ENCODE peak calls at places on chromosomes 4 and X, in nine cellular contexts. H is fibroblast of lung, U is stomach, G is K562, A is mucosa of descending colon, D is mammary epithelial cell, E is kidney, Y is testis, M is uterus. T is an unnamed sample. For H3K4me1, the result is how much of the 10 kb centered on the place peaks cover.

GRCh38 chrX:56794831-56795230 is 65.8 kb downstream of the NBDY start:
- DNase-seq in E (no peak), G (no peak), H (no peak), A (no peak), D (no peak), Y (no peak), U (peak), M (no peak), T (no peak)

GRCh38 chrX:20361081-20361889 is 94.6 kb upstream of the RPS6KA3 start:
- DNase-seq in U (no peak), G (no peak), E (no peak), Y (no peak), H (peak), D (no peak), M (no peak), A (no peak), T (no peak)

GRCh38 chr4:165662341-165662740 is 210.7 kb upstream of the TLL1 start:
- DNase-seq in E (no peak), U (no peak), D (no peak), Y (no peak), H (peak), G (no peak), M (no peak), A (no peak), T (no peak)

GRCh38 chr4:47913858-47914218 is 545 bp downstream of the NFXL1 start:
- DNase-seq in U (peak), M (peak), D (peak), E (peak), Y (peak), G (peak), H (peak), A (peak), T (peak)

GRCh38 chr4:176565044-176565443 is 227.7 kb downstream of the VEGFC start:
- DNase-seq in D (no peak), M (no peak), Y (no peak), H (peak), E (no peak), A (no peak), G (no peak), U (no peak), T (no peak)

GRCh38 chrX:112520124-112520523 is 159.6 kb downstream of the LHFPL1 start:
- DNase-seq in D (no peak), A (no peak), G (no peak), U (no peak), Y (no peak), M (no peak), E (no peak), H (no peak), T (no peak)

GRCh38 chr4:14313757-14314156 is 686.2 kb upstream of the BOD1L1 start:
- DNase-seq in A (no peak), H (no peak), M (no peak), Y (no peak), U (no peak), E (no peak), D (no peak), G (no peak), T (no peak)

GRCh38 chrX:10199212-10199611 is 42.4 kb downstream of the CLCN4 start:
- DNase-seq in H (peak), D (no peak), A (no peak), G (no peak), U (no peak), M (no peak), E (no peak), Y (peak), T (no peak)

GRCh38 chrX:123358457-123358856 is 174.4 kb downstream of the GRIA3 start:
- DNase-seq in H (no peak), A (no peak), E (no peak), Y (no peak), M (no peak), D (no peak), G (no peak), U (no peak), T (no peak)

GRCh38 chrX:13151806-13152510 is 107.5 kb upstream of the FAM9C start:
- DNase-seq in U (no peak), D (no peak), Y (no peak), M (no peak), H (peak), G (no peak), E (no peak), A (no peak), T (peak)

GRCh38 chr4:96677499-96677898 is 837.6 kb downstream of the PDHA2 start:
- DNase-seq in U (no peak), G (no peak), E (no peak), M (no peak), H (peak), D (no peak), A (no peak), Y (no peak), T (no peak)

GRCh38 chr4:22895482-22895881 is 202.7 kb downstream of the GBA3 start:
- DNase-seq in M (no peak), U (no peak), A (no peak), H (no peak), Y (no peak), E (no peak), D (no peak), G (no peak), T (no peak)

GRCh38 chrX:56113785-56114436 is 118.2 kb upstream of the KLF8 start:
- DNase-seq in D (no peak), E (peak), H (no peak), U (no peak), A (no peak), Y (no peak), M (no peak), G (no peak), T (no peak)

GRCh38 chr4:13641084-13641483 is 13.6 kb upstream of the BOD1L1 start:
- DNase-seq in E (no peak), M (peak), U (no peak), H (no peak), A (no peak), G (no peak), D (no peak), Y (no peak), T (no peak)

GRCh38 chr4:145779319-145779801 is 99.4 kb downstream of the C4orf51 start:
- DNase-seq in D (no peak), Y (no peak), M (no peak), H (peak), E (no peak), U (no peak), A (no peak), G (no peak), T (no peak)

GRCh38 chr4:6991771-6992557 is 51.2 kb upstream of the TADA2B start:
- DNase-seq in A (no peak), E (no peak), U (peak), D (peak), H (peak), G (no peak), Y (peak), M (peak), T (no peak)

GRCh38 chr4:106659386-106659785 is 290.8 kb upstream of the GIMD1 start:
- DNase-seq in H (no peak), E (no peak), G (no peak), U (no peak), A (no peak), Y (no peak), D (peak), M (no peak), T (no peak)

GRCh38 chrX:114985967-114986592 is 31.3 kb downstream of the IL13RA2 start:
- DNase-seq in U (no peak), A (no peak), E (no peak), M (no peak), D (no peak), Y (no peak), G (no peak), H (no peak), T (no peak)

GRCh38 chr4:147616849-147617172 is 386 bp upstream of the TMEM184C start:
- DNase-seq in H (no peak), E (no peak), G (no peak), A (no peak), D (no peak), Y (no peak), U (no peak), M (no peak), T (no peak)

GRCh38 chrX:10101269-10101668 is 55.5 kb upstream of the CLCN4 start:
- DNase-seq in D (no peak), G (no peak), E (no peak), Y (no peak), U (no peak), M (no peak), A (no peak), H (no peak), T (no peak)

GRCh38 chr4:40307627-40308497 is 27.3 kb upstream of the CHRNA9 start:
- DNase-seq in D (no peak), G (peak), H (no peak), M (no peak), A (peak), U (peak), E (no peak), Y (no peak), T (peak)

GRCh38 chr4:129515356-129515755 is 419.4 kb downstream of the C4orf33 start:
- DNase-seq in H (no peak), Y (no peak), U (no peak), G (no peak), A (no peak), E (no peak), D (no peak), M (no peak), T (no peak)

GRCh38 chr4:53049528-53049927 is 187.4 kb downstream of the RASL11B start:
- DNase-seq in G (no peak), E (no peak), Y (no peak), M (no peak), A (no peak), D (no peak), U (no peak), H (no peak), T (no peak)

GRCh38 chrX:136021903-136022302 is 36.7 kb downstream of the SLC9A6 start:
- DNase-seq in U (no peak), H (no peak), E (no peak), A (no peak), Y (no peak), D (no peak), M (no peak), G (no peak), T (no peak)

GRCh38 chr4:23934915-23935314 is 45.1 kb upstream of the PPARGC1A start:
- DNase-seq in A (no peak), Y (peak), D (peak), M (peak), H (peak), U (peak), G (no peak), E (peak), T (peak)

GRCh38 chr4:82104578-82104977 is 269.2 kb downstream of the HNRNPD start:
- DNase-seq in A (no peak), E (no peak), G (no peak), U (no peak), M (no peak), Y (no peak), H (no peak), D (no peak), T (no peak)

GRCh38 chr4:38030023-38030422 is 69.8 kb downstream of the PTTG2 start:
- DNase-seq in D (peak), Y (no peak), H (peak), E (no peak), U (no peak), G (no peak), M (no peak), A (no peak), T (no peak)

GRCh38 chrX:154354013-154354412 is 20.4 kb downstream of the FLNA start:
- DNase-seq in A (no peak), D (no peak), U (no peak), M (no peak), G (no peak), H (no peak), Y (no peak), E (no peak), T (no peak)

GRCh38 chrX:153381684-153382532 is 19.2 kb downstream of the PNMA6E start:
- DNase-seq in M (peak), U (no peak), D (peak), G (peak), H (peak), E (no peak), Y (peak), A (no peak), T (peak)

GRCh38 chr4:1604181-1604705 is 79.9 kb downstream of the FAM53A start:
- DNase-seq in D (no peak), A (no peak), Y (no peak), E (peak), U (no peak), M (no peak), G (no peak), H (peak), T (no peak)

GRCh38 chr4:985123-985830 is 1.6 kb upstream of the IDUA start:
- DNase-seq in E (peak), G (peak), D (peak), U (peak), M (no peak), H (peak), A (peak), Y (no peak), T (peak)

GRCh38 chrX:103187953-103188475 is 26.9 kb upstream of the BEX4 start:
- DNase-seq in G (no peak), E (no peak), U (no peak), M (no peak), D (peak), A (no peak), Y (no peak), H (peak), T (no peak)

DNA sequence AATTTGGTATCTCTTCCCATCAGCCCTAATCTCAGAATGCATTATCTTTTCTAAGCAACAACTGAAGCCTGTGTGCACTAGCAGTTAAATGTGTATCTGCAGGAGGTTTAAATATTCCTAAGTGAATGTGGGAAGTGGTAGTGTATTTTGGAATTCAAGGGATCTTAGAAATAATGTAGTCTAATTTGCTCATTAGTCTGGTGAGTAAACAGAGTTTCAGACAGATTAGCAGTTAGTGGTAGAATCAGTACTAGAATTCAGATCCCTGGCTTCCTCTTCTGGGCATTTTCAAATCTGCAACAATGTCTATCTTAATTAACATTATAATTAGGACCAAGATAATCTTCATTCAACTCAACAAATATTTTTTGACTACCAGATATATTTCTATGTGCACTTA is 11.7 kb upstream of the CXCL2 start:
- DNase-seq in E (no peak), H (no peak), A (no peak), U (no peak), D (no peak), G (no peak), M (no peak), Y (no peak), T (no peak)
- H3K4me1 ChIP-seq in E (under half), H (under half), A (under half), U (under half), D (half or more), G (under half), M (under half), Y (under half), T (under half)

GRCh38 chrX:40266490-40267333 is 169.0 kb upstream of the BCOR start:
- DNase-seq in U (peak), E (peak), M (peak), A (peak), G (peak), Y (peak), D (peak), H (peak), T (peak)
- TF ChIP-seq CTCF in U (peak), E (peak), M (peak), A (peak), G (peak), Y (peak), D (peak), H (peak), T (peak)

GRCh38 chr4:102819588-102820365 is 7.6 kb downstream of the UBE2D3 start:
- DNase-seq in M (no peak), G (no peak), A (no peak), U (no peak), Y (no peak), D (no peak), H (peak), E (no peak), T (no peak)
- H3K4me1 ChIP-seq in M (under half), G (under half), A (half or more), U (half or more), Y (half or more), D (half or more), H (under half), E (under half), T (under half)

DNA sequence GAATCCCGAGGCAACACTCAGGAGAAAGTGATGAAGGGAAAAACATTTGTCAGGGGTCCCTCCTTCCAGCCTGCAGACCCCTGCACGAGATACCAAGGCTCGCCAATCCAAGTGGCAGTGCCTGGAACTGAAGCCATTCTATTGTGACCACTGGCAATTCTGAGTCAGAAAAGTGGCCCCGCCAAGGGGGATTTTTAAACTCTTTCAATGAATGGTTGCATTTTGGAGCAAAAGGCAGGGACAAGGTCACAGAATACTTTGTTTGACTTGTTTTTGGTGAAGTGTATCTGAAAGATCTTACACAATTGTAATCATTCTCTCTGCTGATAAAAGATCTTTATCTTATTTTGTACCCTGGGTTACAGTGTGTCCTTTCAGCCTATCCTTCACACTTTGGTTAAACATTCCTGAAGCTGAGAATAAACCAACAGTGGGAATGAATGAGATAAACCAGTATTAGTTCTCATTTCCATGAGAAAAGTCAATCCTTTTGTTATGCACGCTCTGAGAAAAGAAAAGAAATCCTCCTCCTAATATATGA is 115.9 kb upstream of the PDLIM3 start:
- DNase-seq in M (no peak), Y (no peak), G (no peak), E (no peak), A (no peak), U (no peak), D (no peak), H (no peak), T (no peak)
- TF ChIP-seq CTCF in M (no peak), Y (no peak), G (no peak), E (no peak), A (no peak), U (no peak), D (no peak), H (no peak), T (no peak)